ENCODE peak calls at places on chromosome 2, in five cellular contexts. W is IMR-90, S is H1, I is trophoblast cell, J is mesenchymal stem cell. Y is an unnamed sample.

GRCh38 chr2:98507940-98508689 is 63.5 kb downstream of the INPP4A start:
- DNase-seq in W (no peak), S (no peak), J (no peak), I (no peak), Y (no peak)

GRCh38 chr2:170821631-170822291 is 5.1 kb downstream of the GAD1 start:
- DNase-seq in I (no peak), J (no peak), S (no peak), W (no peak), Y (peak)

GRCh38 chr2:54260241-54260495 is 4.1 kb upstream of the TSPYL6 start:
- DNase-seq in S (no peak), I (no peak), W (no peak), J (no peak), Y (no peak)

GRCh38 chr2:51003345-51004192 is 28.4 kb downstream of the NRXN1 start:
- DNase-seq in S (no peak), W (peak), J (peak), I (no peak), Y (peak)

GRCh38 chr2:209460151-209460761 is 36.4 kb downstream of the MAP2 start:
- DNase-seq in W (no peak), J (no peak), S (no peak), I (no peak), Y (no peak)

GRCh38 chr2:43605079-43605655 is 9.3 kb upstream of the THADA start:
- DNase-seq in I (no peak), S (no peak), J (peak), W (peak), Y (peak)

GRCh38 chr2:100978582-100979051 is 23.5 kb upstream of the RPL31 start:
- DNase-seq in S (no peak), W (peak), J (peak), I (no peak), Y (no peak)

GRCh38 chr2:217289153-217289908 is 429.5 kb upstream of the TNP1 start:
- DNase-seq in S (no peak), J (no peak), W (peak), I (no peak), Y (peak)

GRCh38 chr2:137380610-137381009 is 583.7 kb upstream of the HNMT start:
- DNase-seq in J (no peak), I (no peak), W (no peak), S (no peak), Y (no peak)

GRCh38 chr2:36695746-36696415 is 626 bp upstream of the VIT start:
- DNase-seq in I (no peak), S (no peak), W (peak), J (no peak), Y (peak)

GRCh38 chr2:36366491-36367120 is 11.0 kb downstream of the CRIM1 start:
- DNase-seq in J (peak), I (no peak), S (no peak), W (no peak), Y (no peak)

GRCh38 chr2:27990030-27990590 is 99.6 kb downstream of the BABAM2 start:
- DNase-seq in W (peak), J (no peak), I (peak), S (no peak), Y (no peak)

GRCh38 chr2:120988051-120988707 is 252.5 kb downstream of the GLI2 start:
- DNase-seq in I (no peak), W (no peak), J (no peak), S (no peak), Y (no peak)

GRCh38 chr2:39408351-39409136 is 28.5 kb downstream of the MAP4K3 start:
- DNase-seq in I (no peak), W (no peak), S (no peak), J (peak), Y (peak)

GRCh38 chr2:38093503-38093902 is 17.6 kb upstream of the CYP1B1 start:
- DNase-seq in J (peak), W (no peak), S (no peak), I (no peak), Y (peak)

GRCh38 chr2:12679550-12680072 is 37.1 kb upstream of the TRIB2 start:
- DNase-seq in I (no peak), W (no peak), J (no peak), S (no peak), Y (no peak)

GRCh38 chr2:226638576-226638975 is 161.0 kb downstream of the IRS1 start:
- DNase-seq in I (no peak), J (peak), W (peak), S (no peak), Y (no peak)

GRCh38 chr2:191696001-191696400 is 18.1 kb downstream of the NABP1 start:
- DNase-seq in S (no peak), J (peak), I (no peak), W (peak), Y (no peak)

GRCh38 chr2:142722569-142722968 is 154.9 kb upstream of the KYNU start:
- DNase-seq in W (peak), J (peak), I (no peak), S (no peak), Y (no peak)

GRCh38 chr2:907706-908105 is 42.9 kb upstream of the SNTG2 start:
- DNase-seq in J (no peak), I (no peak), S (no peak), W (no peak), Y (peak)

GRCh38 chr2:145874466-145874865 is 1354.5 kb upstream of the ZEB2 start:
- DNase-seq in S (no peak), J (peak), I (no peak), W (peak), Y (no peak)

GRCh38 chr2:216408426-216409315 is 3.6 kb upstream of the SMARCAL1 start:
- DNase-seq in S (no peak), W (no peak), I (no peak), J (no peak), Y (peak)

GRCh38 chr2:19569300-19569791 is 210.9 kb upstream of the OSR1 start:
- DNase-seq in J (peak), I (no peak), W (peak), S (no peak), Y (peak)

GRCh38 chr2:96869281-96869823 is 528 bp downstream of the SEMA4C start:
- DNase-seq in W (peak), J (peak), I (peak), S (no peak), Y (peak)

GRCh38 chr2:166106431-166107015 is 21.3 kb downstream of the SCN1A start:
- DNase-seq in J (peak), W (peak), I (no peak), S (no peak), Y (peak)

GRCh38 chr2:156541229-156541628 is 105.0 kb downstream of the GPD2 start:
- DNase-seq in I (no peak), W (no peak), J (no peak), S (no peak), Y (no peak)

GRCh38 chr2:191539068-191539467 is 138.9 kb upstream of the NABP1 start:
- DNase-seq in J (peak), S (no peak), I (no peak), W (peak), Y (peak)

GRCh38 chr2:136006658-136007057 is 21.2 kb upstream of the DARS1 start:
- DNase-seq in W (peak), S (no peak), I (no peak), J (peak), Y (peak)

GRCh38 chr2:52919668-52920067 is 847.9 kb upstream of the CHAC2 start:
- DNase-seq in J (peak), I (no peak), W (peak), S (no peak), Y (no peak)

GRCh38 chr2:102480796-102481195 is 7.8 kb downstream of the SLC9A4 start:
- DNase-seq in J (no peak), W (no peak), S (no peak), I (no peak), Y (no peak)

GRCh38 chr2:31233741-31234689 is at the start of gene EHD3:
- DNase-seq in W (peak), J (peak), S (peak), I (peak), Y (peak)

GRCh38 chr2:223414646-223415045 is 187.5 kb downstream of the SCG2 start:
- DNase-seq in I (peak), S (no peak), W (peak), J (no peak), Y (no peak)

GRCh38 chr2:239249781-239250180 is 151.0 kb downstream of the HDAC4 start:
- DNase-seq in J (peak), I (no peak), W (peak), S (no peak), Y (no peak)

GRCh38 chr2:237434916-237435315 is 21.0 kb upstream of the COL6A3 start:
- DNase-seq in S (no peak), I (no peak), W (peak), J (peak), Y (no peak)

GRCh38 chr2:241901500-241902351 is 32.2 kb downstream of the RTP5 start:
- DNase-seq in W (no peak), I (no peak), S (peak), J (peak), Y (peak)

GRCh38 chr2:238228700-238229099 is 11.1 kb downstream of the HES6 start:
- DNase-seq in J (peak), S (no peak), W (peak), I (no peak), Y (no peak)

GRCh38 chr2:236875906-236876505 is 209.7 kb upstream of the COPS8 start:
- DNase-seq in J (no peak), I (peak), S (no peak), W (no peak), Y (no peak)

GRCh38 chr2:36952748-36953197 is 13.6 kb downstream of the STRN start:
- DNase-seq in S (no peak), I (peak), J (no peak), W (no peak), Y (peak)

GRCh38 chr2:109020217-109020637 is 31.2 kb upstream of the EDAR start:
- DNase-seq in I (no peak), J (peak), S (no peak), W (peak), Y (peak)

GRCh38 chr2:239692348-239692747 is 291.5 kb upstream of the HDAC4 start:
- DNase-seq in J (no peak), I (no peak), W (no peak), S (no peak), Y (no peak)

GRCh38 chr2:151357359-151357758 is at the start of gene TNFAIP6:
- DNase-seq in S (no peak), I (peak), W (peak), J (peak), Y (peak)
- H3K4me3 ChIP-seq in S (peak), I (no peak), W (peak), J (peak), Y (no peak)

DNA sequence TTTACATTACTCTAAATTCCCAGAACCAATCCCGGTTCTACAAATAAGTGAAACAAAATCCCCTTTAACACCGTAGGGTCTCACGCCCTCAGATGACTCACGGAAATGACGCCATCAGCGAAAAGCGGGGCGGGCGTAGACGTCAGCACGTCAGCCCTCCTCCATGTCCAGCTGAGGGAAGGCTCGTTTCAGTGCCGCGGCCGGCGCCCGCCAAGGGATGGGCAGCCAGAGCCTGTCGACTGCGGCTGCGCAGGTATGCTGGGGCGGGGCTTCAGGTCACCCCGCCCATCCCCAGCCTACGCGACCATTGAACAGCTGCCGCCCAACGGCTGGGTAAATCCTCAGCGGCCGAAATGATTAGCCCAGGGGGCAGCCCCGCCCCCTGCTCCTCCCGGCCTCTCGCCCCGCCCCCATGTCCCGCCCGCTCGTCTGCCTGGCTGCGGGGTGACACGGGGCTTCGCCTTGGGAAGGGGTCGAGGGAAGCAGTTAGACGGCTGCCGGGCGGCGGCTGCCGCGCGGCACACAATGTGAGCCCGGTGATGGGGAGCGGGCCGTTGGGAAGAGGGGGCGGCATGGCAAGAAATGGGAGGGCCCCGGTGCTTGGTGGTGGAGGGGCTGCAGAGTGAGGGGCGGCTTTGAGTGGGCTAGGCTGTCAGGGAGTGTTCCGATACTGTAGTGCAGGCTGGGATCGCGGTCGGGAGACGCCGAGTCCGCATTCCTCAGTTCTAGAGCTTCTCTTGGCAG is at the start of gene NBEAL1:
- DNase-seq in W (peak), I (peak), S (peak), J (peak), Y (peak)
- H3K23ac ChIP-seq in W (peak), I (no peak), S (no peak), J (no peak), Y (no peak)

GRCh38 chr2:207248702-207249355 is 83.1 kb upstream of the KLF7 start:
- DNase-seq in S (no peak), J (peak), W (peak), I (peak), Y (no peak)
- H3K4me3 ChIP-seq in S (no peak), J (no peak), W (no peak), I (no peak), Y (no peak)

GRCh38 chr2:70932631-70933230 is 3.0 kb upstream of the ATP6V1B1 start:
- DNase-seq in S (no peak), I (no peak), W (no peak), J (no peak), Y (no peak)

GRCh38 chr2:70931376-70932000 is 4.2 kb upstream of the ATP6V1B1 start:
- DNase-seq in W (no peak), I (no peak), S (no peak), J (no peak), Y (no peak)

GRCh38 chr2:70927641-70928040 is 8.1 kb upstream of the ATP6V1B1 start:
- DNase-seq in I (no peak), W (no peak), S (no peak), J (no peak), Y (no peak)

GRCh38 chr2:70928366-70928765 is 7.3 kb upstream of the ATP6V1B1 start:
- DNase-seq in S (no peak), I (no peak), J (no peak), W (no peak), Y (no peak)

GRCh38 chr2:70930371-70931329 is 5.0 kb upstream of the ATP6V1B1 start:
- DNase-seq in J (no peak), S (no peak), I (no peak), W (no peak), Y (no peak)
- H3K23ac ChIP-seq in J (no peak), S (no peak), I (no peak), W (no peak), Y (no peak)

GRCh38 chr2:231632559-231633142 is 40.0 kb downstream of the TEX44 start:
- DNase-seq in W (peak), J (peak), I (no peak), S (no peak), Y (no peak)

GRCh38 chr2:231633259-231633976 is 40.8 kb downstream of the TEX44 start:
- DNase-seq in W (no peak), I (no peak), S (no peak), J (no peak), Y (no peak)

GRCh38 chr2:231626449-231626848 is 33.8 kb downstream of the TEX44 start:
- DNase-seq in J (no peak), S (no peak), W (no peak), I (no peak), Y (no peak)

GRCh38 chr2:231622963-231623362 is 30.3 kb downstream of the TEX44 start:
- DNase-seq in W (no peak), S (no peak), I (peak), J (no peak), Y (no peak)

GRCh38 chr2:231627384-231628156 is 34.9 kb downstream of the TEX44 start:
- DNase-seq in I (no peak), S (no peak), W (peak), J (peak), Y (no peak)
- H3K4me3 ChIP-seq in I (no peak), S (no peak), W (no peak), J (peak), Y (no peak)

DNA sequence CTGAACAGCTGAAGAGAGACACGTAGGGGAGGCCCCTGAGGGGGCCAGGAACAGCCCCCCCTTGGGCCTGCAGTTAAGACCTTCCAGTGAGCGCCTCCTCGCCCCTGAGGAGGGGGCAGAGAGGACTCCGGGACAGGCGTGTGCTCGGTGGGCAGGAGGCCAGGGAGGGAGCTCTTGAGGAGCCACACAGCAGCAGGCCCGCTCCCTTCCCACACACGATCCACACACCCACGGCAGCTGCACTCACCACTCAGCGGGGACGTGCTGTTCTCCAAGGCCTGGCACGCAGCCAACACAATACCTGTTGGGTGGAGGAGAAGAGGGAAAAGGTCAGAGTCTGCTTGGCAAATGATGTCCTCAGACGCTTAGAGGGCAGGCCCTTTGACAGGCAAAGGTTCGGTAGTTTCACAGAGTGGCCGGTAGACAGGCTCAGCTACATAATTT is 39.0 kb downstream of the TGFA start:
- DNase-seq in S (no peak), W (no peak), J (no peak), I (no peak), Y (no peak)
- H3K23ac ChIP-seq in S (no peak), W (no peak), J (no peak), I (no peak), Y (no peak)

DNA sequence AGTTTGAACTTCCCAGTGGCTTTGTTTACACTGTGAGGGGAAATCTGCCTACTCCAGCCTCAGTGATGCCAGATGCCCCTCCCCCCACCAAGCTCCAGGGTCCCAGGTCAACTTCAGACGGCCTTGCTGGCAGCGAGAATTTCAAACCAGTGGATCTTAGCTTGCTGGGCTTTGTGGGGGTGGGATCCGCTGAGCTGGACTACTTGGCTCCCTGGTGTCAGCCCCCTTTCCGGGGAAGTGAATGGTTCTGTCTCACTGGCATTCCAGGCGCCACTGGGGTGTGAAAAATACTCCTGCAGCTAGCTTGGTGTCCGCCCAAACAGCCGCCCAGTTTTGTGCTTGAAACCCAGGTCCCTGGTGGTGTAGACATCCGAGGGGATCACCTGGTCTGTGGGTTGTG is 70.0 kb upstream of the NEUROD1 start:
- DNase-seq in S (no peak), I (no peak), J (no peak), W (no peak), Y (no peak)
- H3K4me3 ChIP-seq in S (no peak), I (no peak), J (no peak), W (no peak), Y (no peak)

GRCh38 chr2:200051621-200051945 is 96.2 kb downstream of the MAIP1 start:
- DNase-seq in I (no peak), W (no peak), J (no peak), S (no peak), Y (no peak)

GRCh38 chr2:200052627-200053026 is 97.2 kb downstream of the MAIP1 start:
- DNase-seq in S (no peak), I (no peak), W (no peak), J (no peak), Y (no peak)

GRCh38 chr2:200054681-200055468 is 99.5 kb downstream of the MAIP1 start:
- DNase-seq in J (no peak), S (peak), W (no peak), I (no peak), Y (peak)

GRCh38 chr2:200050921-200051620 is 95.7 kb downstream of the MAIP1 start:
- DNase-seq in J (no peak), I (no peak), S (no peak), W (no peak), Y (peak)

DNA sequence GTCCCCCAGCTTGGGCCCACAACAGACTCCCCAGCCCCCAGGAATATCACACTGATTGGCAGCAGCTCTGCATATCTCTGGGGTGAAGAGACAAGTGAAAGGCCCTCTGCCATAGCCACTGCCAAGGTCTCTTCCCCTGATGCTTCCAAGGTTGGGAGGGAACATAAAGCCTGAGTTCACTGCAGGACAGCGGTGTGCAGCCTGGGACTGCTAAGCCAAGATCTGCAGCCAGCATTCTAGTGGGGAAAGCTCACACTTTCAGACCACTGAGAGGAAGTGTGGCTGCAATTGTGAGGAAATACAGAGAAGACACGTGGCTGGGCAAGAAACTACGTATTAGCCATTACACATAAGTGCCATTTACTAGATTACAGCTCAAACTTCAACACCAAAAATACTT is 100.7 kb downstream of the MAIP1 start:
- DNase-seq in I (no peak), W (no peak), J (no peak), S (no peak), Y (no peak)
- H3K23ac ChIP-seq in I (no peak), W (no peak), J (no peak), S (no peak), Y (no peak)

GRCh38 chr2:25339791-25340339 is 1.9 kb downstream of the DNMT3A start:
- DNase-seq in I (no peak), W (no peak), S (no peak), J (no peak), Y (peak)
- H3K4me3 ChIP-seq in I (no peak), W (peak), S (peak), J (peak), Y (no peak)

Y was measured in mesendoderm.